ENCODE peak calls at places on chromosome 10, in five cellular contexts. V, J, M, P and I are unnamed samples.

GRCh38 chr10:126210051-126210651 is 178.1 kb downstream of the ADAM12 start:
- DNase-seq in V (no peak), J (no peak), M (no peak), P (no peak), I (no peak)

GRCh38 chr10:59626523-59626869 is 83.2 kb downstream of the SLC16A9 start:
- DNase-seq in V (no peak), J (no peak), M (no peak), P (no peak), I (no peak)

GRCh38 chr10:27482984-27483956 is 20.8 kb upstream of the RAB18 start:
- DNase-seq in V (no peak), J (peak), M (peak), P (no peak), I (peak)

GRCh38 chr10:86681047-86681446 is 12.7 kb downstream of the LDB3 start:
- DNase-seq in V (no peak), J (no peak), M (no peak), P (no peak), I (no peak)

GRCh38 chr10:46516660-46517416 is 39.6 kb downstream of the GPRIN2 start:
- DNase-seq in V (peak), J (no peak), M (peak), P (peak), I (peak)

GRCh38 chr10:75379234-75379724 is 22.3 kb downstream of the ZNF503 start:
- DNase-seq in V (no peak), J (peak), M (no peak), P (no peak), I (no peak)

GRCh38 chr10:24703700-24704099 is 20.0 kb downstream of the ARHGAP21 start:
- DNase-seq in V (no peak), J (no peak), M (peak), P (no peak), I (peak)

GRCh38 chr10:110844617-110844881 is 27.2 kb upstream of the PDCD4 start:
- DNase-seq in V (no peak), J (no peak), M (no peak), P (no peak), I (no peak)

GRCh38 chr10:30365278-30365677 is 16.2 kb upstream of the MTPAP start:
- DNase-seq in V (no peak), J (no peak), M (peak), P (no peak), I (no peak)

GRCh38 chr10:117318909-117319308 is 56.3 kb downstream of the PDZD8 start:
- DNase-seq in V (no peak), J (no peak), M (peak), P (no peak), I (peak)

GRCh38 chr10:16545126-16545736 is 23.6 kb upstream of the C1QL3 start:
- DNase-seq in V (no peak), J (peak), M (peak), P (no peak), I (peak)

GRCh38 chr10:4663162-4663992 is 162.6 kb upstream of the AKR1E2 start:
- DNase-seq in V (no peak), J (peak), M (peak), P (no peak), I (peak)

GRCh38 chr10:15743443-15743842 is 23.7 kb upstream of the ITGA8 start:
- DNase-seq in V (no peak), J (no peak), M (no peak), P (no peak), I (no peak)

GRCh38 chr10:113221756-113222168 is 271.7 kb downstream of the TCF7L2 start:
- DNase-seq in V (no peak), J (no peak), M (peak), P (no peak), I (peak)

GRCh38 chr10:17023386-17024298 is 106.0 kb downstream of the CUBN start:
- DNase-seq in V (no peak), J (no peak), M (peak), P (no peak), I (peak)

GRCh38 chr10:118960166-118961090 is 69.1 kb upstream of the NANOS1 start:
- DNase-seq in V (peak), J (no peak), M (peak), P (no peak), I (no peak)

GRCh38 chr10:95988702-95989101 is 54.7 kb upstream of the CCNJ start:
- DNase-seq in V (no peak), J (no peak), M (peak), P (no peak), I (no peak)

GRCh38 chr10:71984798-71985388 is 20.7 kb downstream of the CHST3 start:
- DNase-seq in V (no peak), J (no peak), M (no peak), P (no peak), I (no peak)

GRCh38 chr10:79046991-79047874 is 21.5 kb upstream of the ZMIZ1 start:
- DNase-seq in V (peak), J (no peak), M (no peak), P (no peak), I (no peak)

GRCh38 chr10:75613685-75614587 is 182.5 kb downstream of the LRMDA start:
- DNase-seq in V (no peak), J (peak), M (no peak), P (no peak), I (no peak)

GRCh38 chr10:114306116-114306973 is 67.3 kb downstream of the VWA2 start:
- DNase-seq in V (no peak), J (no peak), M (peak), P (no peak), I (peak)

GRCh38 chr10:96292971-96293909 is 11.0 kb upstream of the DNTT start:
- DNase-seq in V (no peak), J (peak), M (peak), P (no peak), I (peak)

GRCh38 chr10:121187375-121187774 is 336.2 kb downstream of the WDR11 start:
- DNase-seq in V (no peak), J (no peak), M (no peak), P (no peak), I (peak)

GRCh38 chr10:79056361-79056735 is 12.4 kb upstream of the ZMIZ1 start:
- DNase-seq in V (peak), J (no peak), M (no peak), P (no peak), I (no peak)

GRCh38 chr10:132967540-132967939 is 25.2 kb upstream of the CFAP46 start:
- DNase-seq in V (no peak), J (no peak), M (no peak), P (no peak), I (no peak)

GRCh38 chr10:68301301-68301700 is 30.6 kb upstream of the HNRNPH3 start:
- DNase-seq in V (no peak), J (no peak), M (no peak), P (no peak), I (no peak)

GRCh38 chr10:70283071-70283444 is 746 bp downstream of the NPFFR1 start:
- DNase-seq in V (no peak), J (no peak), M (no peak), P (no peak), I (no peak)